ENCODE peak calls at places on chromosomes 7 and 10, in seven cellular contexts. One of them, this sample, is unnamed.

GRCh38 chr7:24582171-24582570 is 8.9 kb downstream of the PALS2 start:
- DNase-seq in occipital lobe: no peak
- DNase-seq in heart left ventricle: no peak
- DNase-seq in NCI-H748 treated with DMSO at 0.1 percent for 48 hours: no peak
- DNase-seq in ELR: no peak
- DNase-seq in tibial artery: no peak
- DNase-seq in activated CD4-positive, alpha-beta T cell treated with anti-CD3 and anti-CD28 coated beads, Interleukin-2, amount 10 ng/mL, durations not matched to agents 7 days and 5 days: no peak
- DNase-seq in this sample: no peak

GRCh38 chr7:98354052-98354451 is 46.8 kb downstream of the BAIAP2L1 start:
- DNase-seq in occipital lobe: no peak
- DNase-seq in heart left ventricle: no peak
- DNase-seq in NCI-H748 treated with DMSO at 0.1 percent for 48 hours: no peak
- DNase-seq in ELR: peak; percentile 24
- DNase-seq in tibial artery: no peak
- DNase-seq in activated CD4-positive, alpha-beta T cell treated with anti-CD3 and anti-CD28 coated beads, Interleukin-2, amount 10 ng/mL, durations not matched to agents 7 days and 5 days: no peak
- DNase-seq in this sample: no peak

GRCh38 chr7:100983451-100984187 is 14.3 kb downstream of the MUC12 start:
- DNase-seq in occipital lobe: no peak
- DNase-seq in heart left ventricle: no peak
- DNase-seq in NCI-H748 treated with DMSO at 0.1 percent for 48 hours: no peak
- DNase-seq in ELR: no peak
- DNase-seq in tibial artery: no peak
- DNase-seq in activated CD4-positive, alpha-beta T cell treated with anti-CD3 and anti-CD28 coated beads, Interleukin-2, amount 10 ng/mL, durations not matched to agents 7 days and 5 days: no peak
- DNase-seq in this sample: no peak

GRCh38 chr7:141362580-141363435 is 188.4 kb upstream of the AGK start:
- DNase-seq in occipital lobe: no peak
- DNase-seq in heart left ventricle: no peak
- DNase-seq in NCI-H748 treated with DMSO at 0.1 percent for 48 hours: no peak
- DNase-seq in ELR: peak; percentile 80
- DNase-seq in tibial artery: no peak
- DNase-seq in activated CD4-positive, alpha-beta T cell treated with anti-CD3 and anti-CD28 coated beads, Interleukin-2, amount 10 ng/mL, durations not matched to agents 7 days and 5 days: no peak
- DNase-seq in this sample: no peak

GRCh38 chr7:137932881-137933269 is 69.0 kb downstream of the CREB3L2 start:
- DNase-seq in occipital lobe: no peak
- DNase-seq in heart left ventricle: no peak
- DNase-seq in NCI-H748 treated with DMSO at 0.1 percent for 48 hours: no peak
- DNase-seq in ELR: peak; percentile 58
- DNase-seq in tibial artery: peak; percentile 69
- DNase-seq in activated CD4-positive, alpha-beta T cell treated with anti-CD3 and anti-CD28 coated beads, Interleukin-2, amount 10 ng/mL, durations not matched to agents 7 days and 5 days: no peak
- DNase-seq in this sample: no peak

GRCh38 chr10:30057421-30057841 is 2.0 kb downstream of the JCAD start:
- DNase-seq in occipital lobe: no peak
- DNase-seq in heart left ventricle: no peak
- DNase-seq in NCI-H748 treated with DMSO at 0.1 percent for 48 hours: no peak
- DNase-seq in ELR: peak; percentile 19
- DNase-seq in tibial artery: no peak
- DNase-seq in activated CD4-positive, alpha-beta T cell treated with anti-CD3 and anti-CD28 coated beads, Interleukin-2, amount 10 ng/mL, durations not matched to agents 7 days and 5 days: no peak
- DNase-seq in this sample: no peak

GRCh38 chr7:73831656-73832579 is 1.1 kb downstream of the CLDN4 start:
- DNase-seq in occipital lobe: no peak
- DNase-seq in heart left ventricle: peak; percentile 55
- DNase-seq in NCI-H748 treated with DMSO at 0.1 percent for 48 hours: peak; percentile 89
- DNase-seq in ELR: no peak
- DNase-seq in tibial artery: no peak
- DNase-seq in activated CD4-positive, alpha-beta T cell treated with anti-CD3 and anti-CD28 coated beads, Interleukin-2, amount 10 ng/mL, durations not matched to agents 7 days and 5 days: no peak
- DNase-seq in this sample: peak; percentile 92

GRCh38 chr10:63699785-63700184 is 178.6 kb downstream of the REEP3 start:
- DNase-seq in occipital lobe: no peak
- DNase-seq in heart left ventricle: no peak
- DNase-seq in NCI-H748 treated with DMSO at 0.1 percent for 48 hours: no peak
- DNase-seq in ELR: peak; percentile 48
- DNase-seq in tibial artery: peak; percentile 74
- DNase-seq in activated CD4-positive, alpha-beta T cell treated with anti-CD3 and anti-CD28 coated beads, Interleukin-2, amount 10 ng/mL, durations not matched to agents 7 days and 5 days: no peak
- DNase-seq in this sample: no peak

GRCh38 chr7:34133356-34133982 is 228.1 kb downstream of the BMPER start:
- DNase-seq in occipital lobe: no peak
- DNase-seq in heart left ventricle: no peak
- DNase-seq in NCI-H748 treated with DMSO at 0.1 percent for 48 hours: no peak
- DNase-seq in ELR: peak; percentile 82
- DNase-seq in tibial artery: no peak
- DNase-seq in activated CD4-positive, alpha-beta T cell treated with anti-CD3 and anti-CD28 coated beads, Interleukin-2, amount 10 ng/mL, durations not matched to agents 7 days and 5 days: no peak
- DNase-seq in this sample: no peak

GRCh38 chr7:44284216-44284615 is 41.2 kb downstream of the CAMK2B start:
- DNase-seq in occipital lobe: no peak
- DNase-seq in heart left ventricle: no peak
- DNase-seq in NCI-H748 treated with DMSO at 0.1 percent for 48 hours: no peak
- DNase-seq in ELR: peak; percentile 56
- DNase-seq in tibial artery: peak; percentile 37
- DNase-seq in activated CD4-positive, alpha-beta T cell treated with anti-CD3 and anti-CD28 coated beads, Interleukin-2, amount 10 ng/mL, durations not matched to agents 7 days and 5 days: no peak
- DNase-seq in this sample: no peak

GRCh38 chr7:35802102-35802466 is 1.2 kb downstream of the SEPTIN7 start:
- DNase-seq in occipital lobe: no peak
- DNase-seq in heart left ventricle: no peak
- DNase-seq in NCI-H748 treated with DMSO at 0.1 percent for 48 hours: no peak
- DNase-seq in ELR: no peak
- DNase-seq in tibial artery: no peak
- DNase-seq in activated CD4-positive, alpha-beta T cell treated with anti-CD3 and anti-CD28 coated beads, Interleukin-2, amount 10 ng/mL, durations not matched to agents 7 days and 5 days: no peak
- DNase-seq in this sample: no peak

GRCh38 chr10:47237316-47238260 is 62.4 kb upstream of the GDF10 start:
- DNase-seq in occipital lobe: no peak
- DNase-seq in heart left ventricle: no peak
- DNase-seq in NCI-H748 treated with DMSO at 0.1 percent for 48 hours: no peak
- DNase-seq in ELR: no peak
- DNase-seq in tibial artery: peak; percentile 41
- DNase-seq in activated CD4-positive, alpha-beta T cell treated with anti-CD3 and anti-CD28 coated beads, Interleukin-2, amount 10 ng/mL, durations not matched to agents 7 days and 5 days: no peak
- DNase-seq in this sample: no peak

GRCh38 chr10:22022257-22023051 is 18.9 kb upstream of the DNAJC1 start:
- DNase-seq in occipital lobe: no peak
- DNase-seq in heart left ventricle: no peak
- DNase-seq in NCI-H748 treated with DMSO at 0.1 percent for 48 hours: no peak
- DNase-seq in ELR: no peak
- DNase-seq in tibial artery: no peak
- DNase-seq in activated CD4-positive, alpha-beta T cell treated with anti-CD3 and anti-CD28 coated beads, Interleukin-2, amount 10 ng/mL, durations not matched to agents 7 days and 5 days: peak; percentile 59
- DNase-seq in this sample: no peak

GRCh38 chr7:30785786-30786185 is 14.6 kb downstream of the MINDY4 start:
- DNase-seq in occipital lobe: no peak
- DNase-seq in heart left ventricle: no peak
- DNase-seq in NCI-H748 treated with DMSO at 0.1 percent for 48 hours: no peak
- DNase-seq in ELR: no peak
- DNase-seq in tibial artery: no peak
- DNase-seq in activated CD4-positive, alpha-beta T cell treated with anti-CD3 and anti-CD28 coated beads, Interleukin-2, amount 10 ng/mL, durations not matched to agents 7 days and 5 days: no peak
- DNase-seq in this sample: no peak

GRCh38 chr7:38748056-38748610 is 117.0 kb upstream of the AMPH start:
- DNase-seq in occipital lobe: no peak
- DNase-seq in heart left ventricle: no peak
- DNase-seq in NCI-H748 treated with DMSO at 0.1 percent for 48 hours: no peak
- DNase-seq in ELR: peak; percentile 51
- DNase-seq in tibial artery: no peak
- DNase-seq in activated CD4-positive, alpha-beta T cell treated with anti-CD3 and anti-CD28 coated beads, Interleukin-2, amount 10 ng/mL, durations not matched to agents 7 days and 5 days: no peak
- DNase-seq in this sample: no peak

This sample was measured in NCI-H526 treated with DMSO at 0.1 percent for 48 hours.